ENCODE peak calls at places on chromosomes 13 and 19, in four cellular contexts. M is ascending aorta, B is mammary epithelial cell, O is adrenal gland. R is an unnamed sample.

GRCh38 chr13:37621811-37622361 is 23.3 kb upstream of the POSTN start:
- DNase-seq in M (no peak), B (no peak), O (peak; percentile 19), R (no peak)

GRCh38 chr13:69935043-69935442 is 172.6 kb upstream of the ATXN8OS start:
- DNase-seq in M (no peak), B (peak; percentile 1), O (no peak), R (no peak)

GRCh38 chr19:47407417-47407774 is 11.9 kb downstream of the MEIS3 start:
- DNase-seq in M (no peak), B (no peak), O (no peak), R (no peak)

GRCh38 chr19:40954573-40954972 is 36.5 kb upstream of the CYP2B6 start:
- DNase-seq in M (no peak), B (no peak), O (no peak), R (no peak)

GRCh38 chr19:58543826-58544590 is at the start of gene TRIM28:
- DNase-seq in M (peak; percentile 95), B (peak; percentile 99), O (peak; percentile 98), R (peak; percentile 96)

GRCh38 chr13:70835349-70835748 is 727.1 kb upstream of the KLHL1 start:
- DNase-seq in M (no peak), B (no peak), O (no peak), R (no peak)

GRCh38 chr13:107730835-107731234 is 484.5 kb downstream of the LIG4 start:
- DNase-seq in M (no peak), B (no peak), O (no peak), R (no peak)

GRCh38 chr19:33878912-33879810 is 82.5 kb downstream of the KCTD15 start:
- DNase-seq in M (no peak), B (no peak), O (no peak), R (no peak)

GRCh38 chr19:575527-576506 is 3.4 kb downstream of the BSG start:
- DNase-seq in M (no peak), B (peak; percentile 68), O (peak; percentile 79), R (peak; percentile 88)

GRCh38 chr13:95267662-95268369 is 33.4 kb downstream of the ABCC4 start:
- DNase-seq in M (no peak), B (peak; percentile 64), O (no peak), R (no peak)

GRCh38 chr13:75481176-75482069 is 546 bp downstream of the TBC1D4 start:
- DNase-seq in M (no peak), B (peak; percentile 56), O (peak; percentile 40), R (peak; percentile 41)

GRCh38 chr13:44174769-44175425 is 198.7 kb upstream of the SERP2 start:
- DNase-seq in M (no peak), B (peak; percentile 46), O (no peak), R (no peak)

GRCh38 chr13:44170731-44171130 is 202.9 kb upstream of the SERP2 start:
- DNase-seq in M (no peak), B (no peak), O (no peak), R (no peak)

GRCh38 chr13:44171861-44172260 is 201.8 kb upstream of the SERP2 start:
- DNase-seq in M (no peak), B (no peak), O (no peak), R (no peak)

GRCh38 chr13:44171151-44171550 is 202.5 kb upstream of the SERP2 start:
- DNase-seq in M (no peak), B (no peak), O (no peak), R (no peak)

DNA sequence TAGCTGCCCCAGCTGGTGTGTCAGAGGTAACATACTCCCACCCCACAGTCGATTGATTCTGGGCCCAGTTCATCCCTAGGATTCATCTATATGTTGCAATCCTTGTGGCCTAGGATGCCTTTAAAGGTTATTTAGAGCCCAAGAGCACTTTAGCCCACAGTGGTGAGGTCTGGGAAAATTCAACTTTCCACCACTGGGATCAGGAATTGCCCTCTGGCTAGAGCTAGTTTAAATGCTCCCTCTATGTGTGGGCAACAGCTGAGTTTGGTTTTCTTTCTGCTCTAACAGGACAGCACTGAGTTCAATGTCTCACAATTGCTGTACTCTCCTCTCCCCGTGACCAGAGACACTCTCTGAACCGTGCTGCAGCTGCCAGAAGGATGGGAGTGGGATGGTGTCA is 201.2 kb upstream of the SERP2 start:
- DNase-seq in M (no peak), B (no peak), O (no peak), R (no peak)
- H3K36me3 ChIP-seq in M (no peaks in the 10 kb centered on the region), B (no peaks in the 10 kb centered on the region), O (no peaks in the 10 kb centered on the region), R (no peaks in the 10 kb centered on the region)

DNA sequence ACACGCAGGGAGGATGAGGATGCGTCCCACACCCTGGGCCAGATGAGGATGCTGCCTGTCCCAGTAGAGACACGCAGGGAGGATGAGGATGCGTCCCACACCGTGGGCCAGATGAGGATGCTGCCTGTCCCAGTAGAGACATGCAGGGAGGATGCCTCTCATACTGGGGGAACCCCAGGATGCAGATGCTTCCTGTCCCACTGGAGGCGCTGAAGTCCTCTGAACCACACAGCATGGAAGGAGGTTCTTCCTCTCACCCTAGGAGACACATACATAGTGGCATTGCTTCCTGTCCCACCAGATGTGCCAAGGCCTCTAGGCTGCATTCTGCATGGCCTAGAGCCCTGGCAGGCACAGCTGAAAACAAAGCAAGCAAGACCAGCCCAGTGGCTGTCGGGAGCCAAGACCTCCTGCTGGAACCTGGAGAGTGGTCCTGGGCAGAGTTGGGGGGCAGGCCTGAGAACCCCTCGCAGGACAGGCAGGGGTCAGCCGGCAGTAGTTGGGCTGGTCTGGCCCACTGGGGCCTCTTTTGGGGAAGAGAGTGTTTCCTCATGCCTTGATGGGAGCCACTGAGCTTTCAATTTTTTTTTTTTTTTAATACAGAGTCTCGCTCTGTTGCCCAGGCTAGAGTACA is 4.3 kb downstream of the HPN start:
- DNase-seq in M (no peak), B (peak; percentile 35), O (peak; percentile 51), R (no peak)
- TF ChIP-seq CTCF in M (peak; percentile 12), B (peak; percentile 54), O (no peak), R (peak; percentile 26)

GRCh38 chr19:1864480-1865171 is 1.2 kb upstream of the KLF16 start:
- DNase-seq in M (no peak), B (no peak), O (peak; percentile 84), R (no peak)
- H3K4me3 ChIP-seq in M (peak overlapping the region; percentile 59), B (peak overlapping the region; percentile 60), O (peak overlapping the region; percentile 46), R (peak overlapping the region; percentile 61)

GRCh38 chr19:36719687-36720556 is 32.5 kb downstream of the ZNF567 start:
- DNase-seq in M (no peak), B (peak; percentile 16), O (no peak), R (no peak)
- H3K36me3 ChIP-seq in M (peaks cover 72% of the 10 kb centered on the region), B (peaks cover 17% of the 10 kb centered on the region), O (peaks cover 15% of the 10 kb centered on the region), R (peaks cover 67% of the 10 kb centered on the region)

R was measured in RWPE2.